ENCODE peak calls at places on chromosomes 6 and 20, in four cellular contexts. B is NCI-H526; K is stimulated activated CD4-positive, alpha-beta T cell treated with anti-CD3 and anti-CD28 coated beads, Interleukin-1b, Interleukin-23, amount 100 ng/mL, for 48 hours; Q is neuronal stem cell. Y is an unnamed sample.

GRCh38 chr20:5780233-5781217 is 30.3 kb downstream of the SHLD1 start:
- DNase-seq in Q (no peak), K (no peak), B (no peak), Y (no peak)

GRCh38 chr6:150813319-150813992 is 52.0 kb upstream of the MTHFD1L start:
- DNase-seq in Q (no peak), B (no peak), K (peak; percentile 76), Y (no peak)

GRCh38 chr20:63898882-63899558 is 4.1 kb downstream of the DNAJC5 start:
- DNase-seq in B (no peak), K (peak; percentile 17), Q (no peak), Y (no peak)

GRCh38 chr20:44034965-44035635 is 120.4 kb downstream of the TOX2 start:
- DNase-seq in Q (no peak), B (no peak), K (no peak), Y (no peak)

GRCh38 chr6:40789143-40789764 is 202.1 kb upstream of the LRFN2 start:
- DNase-seq in Q (no peak), B (no peak), K (peak; percentile 25), Y (peak; percentile 21)

GRCh38 chr20:21125072-21125848 is 622 bp upstream of the KIZ start:
- DNase-seq in K (no peak), Q (no peak), B (peak; percentile 90), Y (no peak)

GRCh38 chr6:47780510-47781356 is 1.1 kb upstream of the OPN5 start:
- DNase-seq in Q (peak; percentile 33), B (peak; percentile 73), K (peak; percentile 36), Y (peak; percentile 33)

GRCh38 chr6:44396968-44397367 is 9.5 kb downstream of the CDC5L start:
- DNase-seq in K (no peak), B (no peak), Q (no peak), Y (no peak)

GRCh38 chr20:58650181-58650775 is 805 bp upstream of the STX16 start:
- DNase-seq in Q (peak; percentile 40), B (peak; percentile 62), K (peak; percentile 26), Y (peak; percentile 50)

GRCh38 chr20:19973920-19974620 is 43.1 kb upstream of the NAA20 start:
- DNase-seq in Q (no peak), B (no peak), K (no peak), Y (no peak)

GRCh38 chr20:33811763-33812672 is 870 bp downstream of the CHMP4B start:
- DNase-seq in Q (no peak), K (peak; percentile 40), B (peak; percentile 53), Y (no peak)